ENCODE peak calls at places on chromosomes 13 and 19, in nine cellular contexts. J is mesothelial cell of epicardium, M is hepatocyte, A is body of pancreas, T is HFFc6, R is progenitor cell of endocrine pancreas, N is transverse colon, V is neural crest cell, X is bronchial epithelial cell. Y is an unnamed sample.

GRCh38 chr19:28744014-28744413 is 468.9 kb downstream of the UQCRFS1 start:
- DNase-seq in J (no peak), R (no peak), A (no peak), T (no peak), M (no peak), N (no peak), X (no peak), V (no peak), Y (no peak)

GRCh38 chr19:44050740-44051653 is 839 bp upstream of the ZNF223 start:
- DNase-seq in J (no peak), A (peak), R (no peak), V (no peak), X (peak), T (no peak), M (no peak), N (peak), Y (peak)

GRCh38 chr13:26202365-26202972 is 19.6 kb downstream of the RNF6 start:
- DNase-seq in N (no peak), J (no peak), R (no peak), X (no peak), T (peak), A (no peak), M (no peak), V (no peak), Y (no peak)

GRCh38 chr13:111373486-111373885 is 53.0 kb downstream of the TEX29 start:
- DNase-seq in A (no peak), T (no peak), J (no peak), N (no peak), R (no peak), V (no peak), M (no peak), X (no peak), Y (no peak)

GRCh38 chr19:20051841-20052768 is 12.8 kb upstream of the ZNF682 start:
- DNase-seq in N (peak), J (peak), T (peak), A (peak), X (peak), R (peak), M (peak), V (peak), Y (peak)

GRCh38 chr19:435707-436412 is 25.0 kb downstream of the SHC2 start:
- DNase-seq in M (no peak), X (no peak), N (no peak), J (no peak), A (no peak), R (no peak), T (no peak), V (no peak), Y (no peak)

GRCh38 chr13:35690546-35690945 is 214.1 kb upstream of the MAB21L1 start:
- DNase-seq in A (no peak), X (peak), R (no peak), M (no peak), T (no peak), J (no peak), V (no peak), N (no peak), Y (peak)

GRCh38 chr13:45402641-45403040 is 15.5 kb downstream of the SLC25A30 start:
- DNase-seq in T (no peak), N (no peak), V (no peak), X (no peak), J (no peak), R (no peak), A (peak), M (no peak), Y (no peak)

GRCh38 chr13:110336681-110337080 is 29.6 kb downstream of the COL4A2 start:
- DNase-seq in N (no peak), X (no peak), A (no peak), J (no peak), T (no peak), V (no peak), M (no peak), R (no peak), Y (no peak)

GRCh38 chr13:41017153-41017552 is 2.0 kb downstream of the ELF1 start:
- DNase-seq in M (peak), T (no peak), X (no peak), V (no peak), R (no peak), J (no peak), A (peak), N (peak), Y (no peak)

GRCh38 chr19:58150328-58150921 is at the start of gene ZNF329:
- DNase-seq in R (peak), V (peak), N (peak), T (peak), X (peak), M (peak), A (peak), J (peak), Y (peak)

GRCh38 chr13:101454767-101455166 is 2.3 kb downstream of the ITGBL1 start:
- DNase-seq in A (no peak), T (peak), R (no peak), J (no peak), M (no peak), V (no peak), N (no peak), X (peak), Y (peak)

GRCh38 chr19:49119411-49120324 is at the start of gene PPFIA3:
- DNase-seq in A (peak), M (peak), R (peak), T (peak), X (no peak), N (peak), J (no peak), V (peak), Y (peak)

GRCh38 chr19:36687214-36688056 is at the start of gene ZNF567:
- DNase-seq in V (peak), R (peak), X (peak), A (peak), N (peak), T (peak), J (peak), M (peak), Y (peak)

GRCh38 chr19:42573642-42574041 is 21.1 kb downstream of the CEACAM8 start:
- DNase-seq in N (no peak), M (no peak), R (no peak), X (no peak), T (no peak), J (no peak), A (no peak), V (no peak), Y (no peak)

GRCh38 chr19:41316306-41316920 is 6.4 kb downstream of the CCDC97 start:
- DNase-seq in A (no peak), R (no peak), J (no peak), T (no peak), X (no peak), N (no peak), M (no peak), V (no peak), Y (no peak)

GRCh38 chr19:30842926-30843325 is 470.7 kb downstream of the ZNF536 start:
- DNase-seq in X (no peak), R (no peak), A (no peak), M (no peak), N (no peak), J (no peak), T (no peak), V (no peak), Y (no peak)

GRCh38 chr19:46715620-46716012 is 1.3 kb downstream of the PRKD2 start:
- DNase-seq in R (no peak), T (no peak), N (no peak), X (no peak), M (no peak), A (no peak), V (no peak), J (no peak), Y (no peak)

GRCh38 chr13:43240278-43240677 is 216.9 kb downstream of the DNAJC15 start:
- DNase-seq in R (no peak), A (no peak), T (no peak), M (no peak), X (no peak), J (no peak), V (no peak), N (no peak), Y (no peak)

GRCh38 chr13:30569901-30570576 is 47.7 kb upstream of the USPL1 start:
- DNase-seq in A (peak), N (peak), X (peak), T (peak), R (no peak), J (no peak), M (peak), V (no peak), Y (no peak)

GRCh38 chr13:27924529-27925141 is 4.8 kb downstream of the PDX1 start:
- DNase-seq in X (no peak), A (no peak), M (no peak), T (no peak), R (no peak), N (no peak), V (no peak), J (no peak), Y (no peak)

GRCh38 chr13:34933786-34934185 is 8.3 kb upstream of the NBEA start:
- DNase-seq in N (no peak), M (no peak), J (no peak), R (no peak), T (no peak), X (no peak), A (no peak), V (no peak), Y (no peak)

GRCh38 chr13:85204668-85205344 is 594.4 kb downstream of the SLITRK6 start:
- DNase-seq in A (no peak), T (no peak), N (no peak), M (no peak), R (no peak), J (no peak), V (no peak), X (no peak), Y (no peak)

GRCh38 chr19:15200575-15201364 is at the start of gene NOTCH3:
- DNase-seq in N (no peak), V (peak), M (peak), X (no peak), J (no peak), T (no peak), A (peak), R (peak), Y (peak)

GRCh38 chr13:66586489-66586888 is 643.6 kb downstream of the PCDH9 start:
- DNase-seq in N (no peak), R (no peak), V (no peak), M (no peak), T (no peak), A (no peak), J (no peak), X (peak), Y (no peak)

GRCh38 chr13:51912091-51912490 is 50.3 kb downstream of the CCDC70 start:
- DNase-seq in X (peak), J (no peak), T (no peak), V (no peak), N (no peak), M (no peak), R (no peak), A (peak), Y (no peak)

GRCh38 chr13:109569938-109570711 is 216.3 kb downstream of the IRS2 start:
- DNase-seq in A (no peak), R (no peak), J (no peak), N (no peak), V (no peak), T (no peak), M (no peak), X (no peak), Y (no peak)

GRCh38 chr19:37977992-37978391 is 71.0 kb downstream of the SIPA1L3 start:
- DNase-seq in X (no peak), J (no peak), N (no peak), V (peak), T (peak), R (no peak), A (no peak), M (no peak), Y (peak)

GRCh38 chr13:98364648-98365047 is 187.6 kb upstream of the RNF113B start:
- DNase-seq in V (no peak), A (no peak), N (no peak), J (no peak), T (no peak), X (no peak), R (no peak), M (no peak), Y (no peak)
- TF ChIP-seq CTCF in V (no peak), A (no peak), N (no peak), J (no peak), T (no peak), X (no peak), R (no peak), M (no peak), Y (no peak)

GRCh38 chr19:10335149-10336053 is 2.1 kb upstream of the RAVER1 start:
- DNase-seq in M (no peak), J (no peak), T (no peak), N (no peak), A (no peak), X (no peak), R (no peak), V (no peak), Y (no peak)

GRCh38 chr19:10333758-10334339 is 520 bp upstream of the RAVER1 start:
- DNase-seq in T (peak), M (peak), X (no peak), A (no peak), N (no peak), R (no peak), V (peak), J (no peak), Y (no peak)

GRCh38 chr19:10332965-10333757 is at the start of gene RAVER1:
- DNase-seq in J (peak), M (peak), T (peak), N (peak), V (peak), X (peak), A (peak), R (peak), Y (peak)

GRCh38 chr19:10332158-10332964 is 968 bp downstream of the RAVER1 start:
- DNase-seq in R (no peak), A (no peak), N (peak), J (no peak), T (no peak), X (no peak), V (no peak), M (peak), Y (no peak)

DNA sequence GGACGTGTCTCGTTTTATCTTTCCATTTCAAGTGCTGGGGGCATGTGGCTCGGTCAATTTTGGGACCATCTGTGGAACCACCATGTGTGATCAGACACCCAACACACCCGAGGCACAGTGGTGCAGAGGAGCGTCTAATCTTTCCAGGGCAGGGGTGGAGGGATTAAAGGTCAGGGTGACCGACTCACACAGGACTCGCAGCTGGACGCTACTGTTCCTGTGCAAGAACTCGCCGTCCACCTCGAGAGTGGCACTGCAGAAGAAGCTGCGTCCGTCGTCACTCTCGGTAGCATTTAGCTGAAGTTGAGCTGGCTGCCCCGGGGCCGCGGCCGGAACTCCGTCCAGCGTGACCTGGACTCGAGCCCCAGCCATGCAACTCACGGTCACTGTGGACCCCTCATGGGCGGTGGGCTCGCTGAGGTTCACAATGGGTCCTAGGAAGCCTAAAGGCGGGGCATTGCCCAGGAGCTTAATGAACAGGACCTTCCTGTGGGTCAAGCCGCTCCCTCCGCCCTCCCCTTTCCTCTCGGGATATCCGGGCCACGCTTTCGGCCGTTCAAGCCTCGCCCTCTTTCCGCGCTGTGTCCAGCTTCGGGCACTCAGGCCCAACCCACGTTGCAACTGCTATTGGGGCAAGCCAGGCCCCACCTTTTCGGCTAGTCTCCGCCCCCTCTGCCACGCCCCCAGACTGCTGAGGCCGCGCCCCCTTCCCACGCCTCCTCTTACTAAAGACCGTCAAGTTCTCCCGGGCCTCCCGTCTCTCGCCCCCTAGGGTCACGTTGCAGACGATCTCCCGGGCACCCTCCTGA is 1.2 kb upstream of the RAVER1 start:
- DNase-seq in M (peak), J (peak), R (peak), N (peak), A (peak), T (peak), V (peak), X (peak), Y (peak)
- TF ChIP-seq CTCF in M (no peak), J (no peak), R (peak), N (no peak), A (peak), T (peak), V (no peak), X (peak), Y (peak)

GRCh38 chr19:18814063-18814462 is 17.7 kb upstream of the UPF1 start:
- DNase-seq in A (no peak), X (no peak), M (no peak), N (no peak), J (no peak), R (no peak), T (no peak), V (no peak), Y (no peak)
- TF ChIP-seq CTCF in A (no peak), X (no peak), M (peak), N (no peak), J (no peak), R (no peak), T (no peak), V (no peak), Y (peak)

GRCh38 chr19:17510220-17510993 is 1.0 kb upstream of the PGLS start:
- DNase-seq in X (no peak), R (no peak), A (no peak), J (no peak), N (no peak), M (no peak), V (no peak), T (no peak), Y (no peak)

GRCh38 chr19:17513801-17514200 is 2.4 kb downstream of the PGLS start:
- DNase-seq in T (no peak), N (no peak), X (no peak), J (no peak), R (no peak), A (no peak), V (no peak), M (no peak), Y (no peak)

GRCh38 chr19:17515408-17516149 is 4.1 kb downstream of the PGLS start:
- DNase-seq in J (no peak), M (no peak), X (no peak), R (no peak), N (no peak), A (no peak), T (no peak), V (no peak), Y (no peak)

GRCh38 chr19:17512574-17512939 is 1.1 kb downstream of the PGLS start:
- DNase-seq in R (no peak), T (no peak), V (no peak), A (no peak), J (no peak), M (no peak), X (no peak), N (peak), Y (no peak)

DNA sequence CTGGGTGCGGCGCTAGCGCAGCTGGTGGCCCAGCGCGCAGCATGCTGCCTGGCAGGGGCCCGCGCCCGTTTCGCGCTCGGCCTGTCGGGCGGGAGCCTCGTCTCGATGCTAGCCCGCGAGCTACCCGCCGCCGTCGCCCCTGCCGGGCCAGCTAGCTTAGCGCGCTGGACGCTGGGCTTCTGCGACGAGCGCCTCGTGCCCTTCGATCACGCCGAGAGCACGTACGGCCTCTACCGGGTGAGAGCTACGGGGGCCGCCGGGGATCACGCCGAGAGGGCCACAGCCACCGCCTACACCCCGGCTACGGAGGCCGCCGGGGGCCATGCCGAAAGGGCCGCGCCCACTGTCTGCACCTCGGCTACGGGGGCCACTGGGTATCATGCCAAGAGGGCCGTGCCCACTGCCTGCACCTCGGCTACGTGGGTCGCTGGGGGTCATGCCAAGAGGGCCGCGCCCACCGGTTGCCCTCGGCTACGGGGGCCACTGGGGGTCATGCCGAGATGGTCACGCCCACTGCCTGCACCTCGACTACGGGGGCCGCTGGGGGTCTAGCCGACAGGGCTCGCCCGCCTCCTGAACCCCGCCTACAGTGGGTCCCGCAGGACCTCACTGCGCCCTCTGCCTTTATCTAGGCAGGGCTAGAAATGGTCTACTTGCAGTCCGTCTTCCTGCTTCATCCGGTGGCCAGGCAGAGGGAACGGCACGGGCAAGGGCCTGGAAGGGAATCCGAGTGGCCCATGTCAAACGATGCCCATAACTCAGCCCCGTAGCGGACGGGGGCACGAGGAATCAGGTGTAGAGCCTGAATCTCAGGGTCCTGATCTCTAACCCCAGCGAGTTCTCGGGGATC is 500 bp downstream of the PGLS start:
- DNase-seq in J (no peak), R (peak), X (peak), T (peak), V (peak), A (peak), M (peak), N (peak), Y (peak)
- TF ChIP-seq CTCF in J (no peak), R (no peak), X (peak), T (peak), V (no peak), A (peak), M (peak), N (no peak), Y (peak)

GRCh38 chr13:50573046-50573445 is 270.4 kb downstream of the DLEU7 start:
- DNase-seq in A (no peak), N (no peak), R (no peak), V (no peak), T (no peak), M (no peak), X (no peak), J (no peak), Y (no peak)
- TF ChIP-seq CTCF in A (no peak), N (no peak), R (no peak), V (no peak), T (no peak), M (no peak), X (no peak), J (no peak), Y (no peak)

GRCh38 chr19:6767081-6767356 is 216 bp downstream of the SH2D3A start:
- DNase-seq in T (no peak), X (peak), M (no peak), R (no peak), A (peak), J (no peak), N (no peak), V (no peak), Y (no peak)

GRCh38 chr19:6767357-6768235 is at the start of gene SH2D3A:
- DNase-seq in T (no peak), M (peak), A (peak), R (peak), V (peak), J (peak), N (peak), X (peak), Y (peak)

GRCh38 chr19:6766357-6767080 is 716 bp downstream of the SH2D3A start:
- DNase-seq in M (no peak), A (no peak), J (no peak), V (no peak), N (no peak), R (no peak), X (peak), T (no peak), Y (no peak)

GRCh38 chr19:6768236-6768785 is 1.1 kb upstream of the SH2D3A start:
- DNase-seq in M (no peak), J (no peak), T (no peak), A (no peak), R (no peak), V (no peak), N (no peak), X (no peak), Y (no peak)

GRCh38 chr19:6769006-6769637 is 1.9 kb upstream of the SH2D3A start:
- DNase-seq in X (no peak), M (no peak), V (no peak), A (no peak), J (no peak), T (no peak), N (no peak), R (no peak), Y (peak)
- TF ChIP-seq CTCF in X (peak), M (peak), V (peak), A (peak), J (no peak), T (peak), N (peak), R (peak), Y (peak)

GRCh38 chr13:105991622-105992254 is 543.7 kb downstream of the EFNB2 start:
- DNase-seq in M (no peak), N (no peak), T (peak), A (peak), R (no peak), J (no peak), X (peak), V (no peak), Y (no peak)
- TF ChIP-seq CTCF in M (no peak), N (no peak), T (no peak), A (no peak), R (no peak), J (no peak), X (peak), V (no peak), Y (no peak)

Y was measured in cardiac muscle cell.